ENCODE peak calls at places on chromosomes 11 and 22, in eight cellular contexts. One of them, this sample, is unnamed.
A peak's percentile ranks its signal among the peaks of the same experiment; 100 is the strongest.

GRCh38 chr11:32884770-32885384 is 7.7 kb upstream of the QSER1 start:
- DNase-seq in activated effector memory CD4-positive, alpha-beta T cell treated with anti-CD3 and anti-CD28 coated beads, Interleukin-2, amount 50 U/mL, for 16 hours: no peak
- DNase-seq in substantia nigra: no peak
- DNase-seq in activated CD8-positive, alpha-beta T cell treated with anti-CD3 and anti-CD28 coated beads, Interleukin-2, amount 10 ng/mL, durations not matched to agents 7 days and 5 days: no peak
- DNase-seq in activated T-cell treated with anti-CD3 and anti-CD28 coated beads, Interleukin-2, amount 50 U/mL, for 24 hours: no peak
- DNase-seq in adrenal gland: no peak
- DNase-seq in suprapubic skin: no peak
- DNase-seq in activated naive CD8-positive, alpha-beta T cell treated with anti-CD3 and anti-CD28 coated beads for 36 hours: no peak
- DNase-seq in this sample: no peak

GRCh38 chr11:110176366-110177056 is 83.3 kb downstream of the ZC3H12C start:
- DNase-seq in activated effector memory CD4-positive, alpha-beta T cell treated with anti-CD3 and anti-CD28 coated beads, Interleukin-2, amount 50 U/mL, for 16 hours: no peak
- DNase-seq in substantia nigra: no peak
- DNase-seq in activated CD8-positive, alpha-beta T cell treated with anti-CD3 and anti-CD28 coated beads, Interleukin-2, amount 10 ng/mL, durations not matched to agents 7 days and 5 days: no peak
- DNase-seq in activated T-cell treated with anti-CD3 and anti-CD28 coated beads, Interleukin-2, amount 50 U/mL, for 24 hours: no peak
- DNase-seq in adrenal gland: no peak
- DNase-seq in suprapubic skin: no peak
- DNase-seq in activated naive CD8-positive, alpha-beta T cell treated with anti-CD3 and anti-CD28 coated beads for 36 hours: no peak
- DNase-seq in this sample: no peak

GRCh38 chr11:2923446-2924375 is 5.5 kb downstream of the PHLDA2 start:
- DNase-seq in activated effector memory CD4-positive, alpha-beta T cell treated with anti-CD3 and anti-CD28 coated beads, Interleukin-2, amount 50 U/mL, for 16 hours: no peak
- DNase-seq in substantia nigra: no peak
- DNase-seq in activated CD8-positive, alpha-beta T cell treated with anti-CD3 and anti-CD28 coated beads, Interleukin-2, amount 10 ng/mL, durations not matched to agents 7 days and 5 days: no peak
- DNase-seq in activated T-cell treated with anti-CD3 and anti-CD28 coated beads, Interleukin-2, amount 50 U/mL, for 24 hours: no peak
- DNase-seq in adrenal gland: no peak
- DNase-seq in suprapubic skin: no peak
- DNase-seq in activated naive CD8-positive, alpha-beta T cell treated with anti-CD3 and anti-CD28 coated beads for 36 hours: no peak
- DNase-seq in this sample: no peak

GRCh38 chr11:71060358-71060757 is 192.0 kb downstream of the SHANK2 start:
- DNase-seq in activated effector memory CD4-positive, alpha-beta T cell treated with anti-CD3 and anti-CD28 coated beads, Interleukin-2, amount 50 U/mL, for 16 hours: no peak
- DNase-seq in substantia nigra: no peak
- DNase-seq in activated CD8-positive, alpha-beta T cell treated with anti-CD3 and anti-CD28 coated beads, Interleukin-2, amount 10 ng/mL, durations not matched to agents 7 days and 5 days: no peak
- DNase-seq in activated T-cell treated with anti-CD3 and anti-CD28 coated beads, Interleukin-2, amount 50 U/mL, for 24 hours: no peak
- DNase-seq in adrenal gland: no peak
- DNase-seq in suprapubic skin: no peak
- DNase-seq in activated naive CD8-positive, alpha-beta T cell treated with anti-CD3 and anti-CD28 coated beads for 36 hours: no peak
- DNase-seq in this sample: peak; percentile 59

GRCh38 chr11:130737866-130738431 is 178.3 kb downstream of the SNX19 start:
- DNase-seq in activated effector memory CD4-positive, alpha-beta T cell treated with anti-CD3 and anti-CD28 coated beads, Interleukin-2, amount 50 U/mL, for 16 hours: no peak
- DNase-seq in substantia nigra: no peak
- DNase-seq in activated CD8-positive, alpha-beta T cell treated with anti-CD3 and anti-CD28 coated beads, Interleukin-2, amount 10 ng/mL, durations not matched to agents 7 days and 5 days: no peak
- DNase-seq in activated T-cell treated with anti-CD3 and anti-CD28 coated beads, Interleukin-2, amount 50 U/mL, for 24 hours: no peak
- DNase-seq in adrenal gland: no peak
- DNase-seq in suprapubic skin: no peak
- DNase-seq in activated naive CD8-positive, alpha-beta T cell treated with anti-CD3 and anti-CD28 coated beads for 36 hours: no peak
- DNase-seq in this sample: peak; percentile 37

GRCh38 chr22:28029201-28029948 is 110.3 kb upstream of the PITPNB start:
- DNase-seq in activated effector memory CD4-positive, alpha-beta T cell treated with anti-CD3 and anti-CD28 coated beads, Interleukin-2, amount 50 U/mL, for 16 hours: no peak
- DNase-seq in substantia nigra: peak; percentile 38
- DNase-seq in activated CD8-positive, alpha-beta T cell treated with anti-CD3 and anti-CD28 coated beads, Interleukin-2, amount 10 ng/mL, durations not matched to agents 7 days and 5 days: no peak
- DNase-seq in activated T-cell treated with anti-CD3 and anti-CD28 coated beads, Interleukin-2, amount 50 U/mL, for 24 hours: no peak
- DNase-seq in adrenal gland: peak; percentile 54
- DNase-seq in suprapubic skin: peak; percentile 67
- DNase-seq in activated naive CD8-positive, alpha-beta T cell treated with anti-CD3 and anti-CD28 coated beads for 36 hours: no peak
- DNase-seq in this sample: peak; percentile 42

GRCh38 chr11:65412271-65413076 is 10.1 kb upstream of the NEAT1 start:
- DNase-seq in activated effector memory CD4-positive, alpha-beta T cell treated with anti-CD3 and anti-CD28 coated beads, Interleukin-2, amount 50 U/mL, for 16 hours: peak; percentile 49
- DNase-seq in substantia nigra: no peak
- DNase-seq in activated CD8-positive, alpha-beta T cell treated with anti-CD3 and anti-CD28 coated beads, Interleukin-2, amount 10 ng/mL, durations not matched to agents 7 days and 5 days: no peak
- DNase-seq in activated T-cell treated with anti-CD3 and anti-CD28 coated beads, Interleukin-2, amount 50 U/mL, for 24 hours: no peak
- DNase-seq in adrenal gland: no peak
- DNase-seq in suprapubic skin: peak; percentile 56
- DNase-seq in activated naive CD8-positive, alpha-beta T cell treated with anti-CD3 and anti-CD28 coated beads for 36 hours: no peak
- DNase-seq in this sample: peak; percentile 36

GRCh38 chr11:42957831-42958230 is 354.0 kb upstream of the API5 start:
- DNase-seq in activated effector memory CD4-positive, alpha-beta T cell treated with anti-CD3 and anti-CD28 coated beads, Interleukin-2, amount 50 U/mL, for 16 hours: no peak
- DNase-seq in substantia nigra: no peak
- DNase-seq in activated CD8-positive, alpha-beta T cell treated with anti-CD3 and anti-CD28 coated beads, Interleukin-2, amount 10 ng/mL, durations not matched to agents 7 days and 5 days: no peak
- DNase-seq in activated T-cell treated with anti-CD3 and anti-CD28 coated beads, Interleukin-2, amount 50 U/mL, for 24 hours: no peak
- DNase-seq in adrenal gland: no peak
- DNase-seq in suprapubic skin: no peak
- DNase-seq in activated naive CD8-positive, alpha-beta T cell treated with anti-CD3 and anti-CD28 coated beads for 36 hours: no peak
- DNase-seq in this sample: no peak

GRCh38 chr22:39212721-39213376 is 31.9 kb downstream of the PDGFB start:
- DNase-seq in activated effector memory CD4-positive, alpha-beta T cell treated with anti-CD3 and anti-CD28 coated beads, Interleukin-2, amount 50 U/mL, for 16 hours: peak; percentile 22
- DNase-seq in substantia nigra: no peak
- DNase-seq in activated CD8-positive, alpha-beta T cell treated with anti-CD3 and anti-CD28 coated beads, Interleukin-2, amount 10 ng/mL, durations not matched to agents 7 days and 5 days: no peak
- DNase-seq in activated T-cell treated with anti-CD3 and anti-CD28 coated beads, Interleukin-2, amount 50 U/mL, for 24 hours: no peak
- DNase-seq in adrenal gland: no peak
- DNase-seq in suprapubic skin: peak; percentile 43
- DNase-seq in activated naive CD8-positive, alpha-beta T cell treated with anti-CD3 and anti-CD28 coated beads for 36 hours: no peak
- DNase-seq in this sample: peak; percentile 82

GRCh38 chr11:72642815-72643511 is 31.3 kb downstream of the PDE2A start:
- DNase-seq in activated effector memory CD4-positive, alpha-beta T cell treated with anti-CD3 and anti-CD28 coated beads, Interleukin-2, amount 50 U/mL, for 16 hours: peak; percentile 86
- DNase-seq in substantia nigra: peak; percentile 43
- DNase-seq in activated CD8-positive, alpha-beta T cell treated with anti-CD3 and anti-CD28 coated beads, Interleukin-2, amount 10 ng/mL, durations not matched to agents 7 days and 5 days: peak; percentile 69
- DNase-seq in activated T-cell treated with anti-CD3 and anti-CD28 coated beads, Interleukin-2, amount 50 U/mL, for 24 hours: peak; percentile 86
- DNase-seq in adrenal gland: peak; percentile 70
- DNase-seq in suprapubic skin: no peak
- DNase-seq in activated naive CD8-positive, alpha-beta T cell treated with anti-CD3 and anti-CD28 coated beads for 36 hours: peak; percentile 74
- DNase-seq in this sample: peak; percentile 92

GRCh38 chr22:38455530-38456271 is 702 bp upstream of the KCNJ4 start:
- DNase-seq in activated effector memory CD4-positive, alpha-beta T cell treated with anti-CD3 and anti-CD28 coated beads, Interleukin-2, amount 50 U/mL, for 16 hours: no peak
- DNase-seq in substantia nigra: no peak
- DNase-seq in activated CD8-positive, alpha-beta T cell treated with anti-CD3 and anti-CD28 coated beads, Interleukin-2, amount 10 ng/mL, durations not matched to agents 7 days and 5 days: no peak
- DNase-seq in activated T-cell treated with anti-CD3 and anti-CD28 coated beads, Interleukin-2, amount 50 U/mL, for 24 hours: no peak
- DNase-seq in adrenal gland: no peak
- DNase-seq in suprapubic skin: no peak
- DNase-seq in activated naive CD8-positive, alpha-beta T cell treated with anti-CD3 and anti-CD28 coated beads for 36 hours: peak; percentile 26
- DNase-seq in this sample: peak; percentile 86

GRCh38 chr11:104198576-104198975 is 34.6 kb upstream of the PDGFD start:
- DNase-seq in activated effector memory CD4-positive, alpha-beta T cell treated with anti-CD3 and anti-CD28 coated beads, Interleukin-2, amount 50 U/mL, for 16 hours: no peak
- DNase-seq in substantia nigra: no peak
- DNase-seq in activated CD8-positive, alpha-beta T cell treated with anti-CD3 and anti-CD28 coated beads, Interleukin-2, amount 10 ng/mL, durations not matched to agents 7 days and 5 days: no peak
- DNase-seq in activated T-cell treated with anti-CD3 and anti-CD28 coated beads, Interleukin-2, amount 50 U/mL, for 24 hours: no peak
- DNase-seq in adrenal gland: no peak
- DNase-seq in suprapubic skin: no peak
- DNase-seq in activated naive CD8-positive, alpha-beta T cell treated with anti-CD3 and anti-CD28 coated beads for 36 hours: no peak
- DNase-seq in this sample: no peak

GRCh38 chr22:29253561-29254282 is 14.1 kb downstream of the RHBDD3 start:
- DNase-seq in activated effector memory CD4-positive, alpha-beta T cell treated with anti-CD3 and anti-CD28 coated beads, Interleukin-2, amount 50 U/mL, for 16 hours: no peak
- DNase-seq in substantia nigra: no peak
- DNase-seq in activated CD8-positive, alpha-beta T cell treated with anti-CD3 and anti-CD28 coated beads, Interleukin-2, amount 10 ng/mL, durations not matched to agents 7 days and 5 days: no peak
- DNase-seq in activated T-cell treated with anti-CD3 and anti-CD28 coated beads, Interleukin-2, amount 50 U/mL, for 24 hours: peak; percentile 20
- DNase-seq in adrenal gland: no peak
- DNase-seq in suprapubic skin: no peak
- DNase-seq in activated naive CD8-positive, alpha-beta T cell treated with anti-CD3 and anti-CD28 coated beads for 36 hours: no peak
- DNase-seq in this sample: no peak

GRCh38 chr22:49119551-49119952 is 708.1 kb downstream of the BRD1 start:
- DNase-seq in activated effector memory CD4-positive, alpha-beta T cell treated with anti-CD3 and anti-CD28 coated beads, Interleukin-2, amount 50 U/mL, for 16 hours: no peak
- DNase-seq in substantia nigra: no peak
- DNase-seq in activated CD8-positive, alpha-beta T cell treated with anti-CD3 and anti-CD28 coated beads, Interleukin-2, amount 10 ng/mL, durations not matched to agents 7 days and 5 days: no peak
- DNase-seq in activated T-cell treated with anti-CD3 and anti-CD28 coated beads, Interleukin-2, amount 50 U/mL, for 24 hours: no peak
- DNase-seq in adrenal gland: no peak
- DNase-seq in suprapubic skin: peak; percentile 90
- DNase-seq in activated naive CD8-positive, alpha-beta T cell treated with anti-CD3 and anti-CD28 coated beads for 36 hours: no peak
- DNase-seq in this sample: peak; percentile 81

GRCh38 chr11:86629070-86629706 is 43.2 kb downstream of the ME3 start:
- DNase-seq in activated effector memory CD4-positive, alpha-beta T cell treated with anti-CD3 and anti-CD28 coated beads, Interleukin-2, amount 50 U/mL, for 16 hours: no peak
- DNase-seq in substantia nigra: no peak
- DNase-seq in activated CD8-positive, alpha-beta T cell treated with anti-CD3 and anti-CD28 coated beads, Interleukin-2, amount 10 ng/mL, durations not matched to agents 7 days and 5 days: no peak
- DNase-seq in activated T-cell treated with anti-CD3 and anti-CD28 coated beads, Interleukin-2, amount 50 U/mL, for 24 hours: no peak
- DNase-seq in adrenal gland: no peak
- DNase-seq in suprapubic skin: no peak
- DNase-seq in activated naive CD8-positive, alpha-beta T cell treated with anti-CD3 and anti-CD28 coated beads for 36 hours: no peak
- DNase-seq in this sample: no peak

GRCh38 chr11:22785251-22785650 is 44.4 kb downstream of the SVIP start:
- DNase-seq in activated effector memory CD4-positive, alpha-beta T cell treated with anti-CD3 and anti-CD28 coated beads, Interleukin-2, amount 50 U/mL, for 16 hours: no peak
- DNase-seq in substantia nigra: no peak
- DNase-seq in activated CD8-positive, alpha-beta T cell treated with anti-CD3 and anti-CD28 coated beads, Interleukin-2, amount 10 ng/mL, durations not matched to agents 7 days and 5 days: no peak
- DNase-seq in activated T-cell treated with anti-CD3 and anti-CD28 coated beads, Interleukin-2, amount 50 U/mL, for 24 hours: no peak
- DNase-seq in adrenal gland: no peak
- DNase-seq in suprapubic skin: no peak
- DNase-seq in activated naive CD8-positive, alpha-beta T cell treated with anti-CD3 and anti-CD28 coated beads for 36 hours: no peak
- DNase-seq in this sample: no peak

GRCh38 chr22:45201678-45202332 is 38.1 kb downstream of the NUP50 start:
- DNase-seq in activated effector memory CD4-positive, alpha-beta T cell treated with anti-CD3 and anti-CD28 coated beads, Interleukin-2, amount 50 U/mL, for 16 hours: no peak
- DNase-seq in substantia nigra: no peak
- DNase-seq in activated CD8-positive, alpha-beta T cell treated with anti-CD3 and anti-CD28 coated beads, Interleukin-2, amount 10 ng/mL, durations not matched to agents 7 days and 5 days: no peak
- DNase-seq in activated T-cell treated with anti-CD3 and anti-CD28 coated beads, Interleukin-2, amount 50 U/mL, for 24 hours: no peak
- DNase-seq in adrenal gland: no peak
- DNase-seq in suprapubic skin: no peak
- DNase-seq in activated naive CD8-positive, alpha-beta T cell treated with anti-CD3 and anti-CD28 coated beads for 36 hours: no peak
- DNase-seq in this sample: peak; percentile 57

GRCh38 chr11:95337175-95337957 is 106.4 kb upstream of the SESN3 start:
- DNase-seq in activated effector memory CD4-positive, alpha-beta T cell treated with anti-CD3 and anti-CD28 coated beads, Interleukin-2, amount 50 U/mL, for 16 hours: peak; percentile 74
- DNase-seq in substantia nigra: peak; percentile 80
- DNase-seq in activated CD8-positive, alpha-beta T cell treated with anti-CD3 and anti-CD28 coated beads, Interleukin-2, amount 10 ng/mL, durations not matched to agents 7 days and 5 days: peak; percentile 65
- DNase-seq in activated T-cell treated with anti-CD3 and anti-CD28 coated beads, Interleukin-2, amount 50 U/mL, for 24 hours: peak; percentile 64
- DNase-seq in adrenal gland: peak; percentile 50
- DNase-seq in suprapubic skin: peak; percentile 69
- DNase-seq in activated naive CD8-positive, alpha-beta T cell treated with anti-CD3 and anti-CD28 coated beads for 36 hours: peak; percentile 64
- DNase-seq in this sample: peak; percentile 88

This sample was measured in endodermal cell.